ENCODE peak calls at places on chromosomes 5 and 9, in eight cellular contexts. I is CD8-positive, alpha-beta memory T cell; E is keratinocyte; L is heart right ventricle; B is PC-3; V is HepG2; U is heart left ventricle; J is psoas muscle. X is an unnamed sample. For H3K4me1, the result is how much of the 10 kb centered on the place peaks cover.

GRCh38 chr5:103461223-103461622 is 101.4 kb downstream of the NUDT12 start:
- DNase-seq in L (no peak), J (no peak), V (no peak), E (no peak), B (peak), U (no peak), I (no peak), X (peak)

GRCh38 chr5:160438316-160439204 is 16.9 kb downstream of the PTTG1 start:
- DNase-seq in B (peak), E (no peak), I (peak), J (no peak), U (peak), L (no peak), V (peak), X (peak)

GRCh38 chr9:123058834-123059233 is 25.4 kb downstream of the GPR21 start:
- DNase-seq in I (no peak), J (no peak), L (no peak), B (peak), E (no peak), V (no peak), U (no peak), X (no peak)

GRCh38 chr9:126287467-126287866 is 39.2 kb upstream of the MVB12B start:
- DNase-seq in L (no peak), I (no peak), B (no peak), J (no peak), V (no peak), E (no peak), U (no peak), X (no peak)

GRCh38 chr5:143051244-143052058 is 281.3 kb downstream of the ARHGAP26 start:
- DNase-seq in V (peak), E (no peak), I (no peak), U (no peak), L (no peak), B (peak), J (no peak), X (no peak)

GRCh38 chr5:16296946-16297345 is 117.4 kb upstream of the MARCHF11 start:
- DNase-seq in B (no peak), I (no peak), E (no peak), J (no peak), U (no peak), L (no peak), V (no peak), X (no peak)

GRCh38 chr5:33309780-33310345 is 130.9 kb upstream of the TARS1 start:
- DNase-seq in I (no peak), L (no peak), B (no peak), U (no peak), J (no peak), V (no peak), E (no peak), X (no peak)

GRCh38 chr5:122077451-122078115 is 476 bp downstream of the LOX start:
- DNase-seq in U (no peak), J (peak), L (peak), B (peak), I (no peak), E (no peak), V (peak), X (no peak)

GRCh38 chr5:152177626-152178349 is 227.3 kb downstream of the NMUR2 start:
- DNase-seq in U (no peak), E (no peak), I (no peak), B (peak), J (no peak), V (no peak), L (no peak), X (no peak)

GRCh38 chr5:145681216-145681615 is 153.9 kb downstream of the PRELID2 start:
- DNase-seq in V (peak), B (no peak), J (no peak), I (no peak), L (no peak), E (no peak), U (no peak), X (no peak)

GRCh38 chr9:71783120-71783523 is 14.8 kb upstream of the CEMIP2 start:
- DNase-seq in I (peak), B (peak), E (peak), U (no peak), L (peak), V (peak), J (peak), X (no peak)

GRCh38 chr5:172848419-172848818 is 14.4 kb downstream of the ERGIC1 start:
- DNase-seq in E (no peak), L (no peak), U (no peak), V (no peak), I (no peak), B (no peak), J (no peak), X (no peak)

GRCh38 chr5:42811591-42812392 is at the start of gene SELENOP:
- DNase-seq in I (no peak), V (peak), L (no peak), J (peak), U (peak), E (no peak), B (peak), X (peak)

GRCh38 chr9:91066856-91067255 is 265.2 kb downstream of the SYK start:
- DNase-seq in I (no peak), E (no peak), U (no peak), V (no peak), J (no peak), L (no peak), B (no peak), X (no peak)

GRCh38 chr9:87816041-87816440 is 66.6 kb upstream of the SPATA31E1 start:
- DNase-seq in L (no peak), V (no peak), E (no peak), U (no peak), J (no peak), B (no peak), I (no peak), X (no peak)

GRCh38 chr9:37751186-37751585 is 2.4 kb upstream of the TRMT10B start:
- DNase-seq in U (no peak), I (no peak), V (no peak), B (no peak), J (no peak), E (no peak), L (no peak), X (no peak)

GRCh38 chr9:123795336-123795735 is 134.6 kb downstream of the DENND1A start:
- DNase-seq in I (no peak), V (no peak), L (no peak), J (no peak), U (no peak), E (no peak), B (no peak), X (no peak)

GRCh38 chr5:98679963-98680362 is 93.5 kb upstream of the RGMB start:
- DNase-seq in J (no peak), V (no peak), L (no peak), E (no peak), I (no peak), U (no peak), B (no peak), X (no peak)

GRCh38 chr9:23538060-23538387 is 288.0 kb downstream of the ELAVL2 start:
- DNase-seq in I (no peak), U (no peak), J (no peak), B (no peak), L (no peak), V (no peak), E (no peak), X (no peak)

GRCh38 chr5:157611571-157612067 is 36.0 kb upstream of the ADAM19 start:
- DNase-seq in L (no peak), J (no peak), B (no peak), E (no peak), V (no peak), I (no peak), U (no peak), X (no peak)

GRCh38 chr9:125631391-125632085 is 75.5 kb downstream of the MAPKAP1 start:
- DNase-seq in I (no peak), E (no peak), J (no peak), V (peak), B (peak), U (no peak), L (no peak), X (no peak)

GRCh38 chr5:10863763-10864383 is 102.8 kb upstream of the DAP start:
- DNase-seq in J (no peak), L (peak), E (no peak), V (peak), U (peak), B (peak), I (peak), X (peak)

GRCh38 chr9:2285411-2285810 is 270.3 kb downstream of the SMARCA2 start:
- DNase-seq in V (no peak), E (peak), B (no peak), L (no peak), I (no peak), U (no peak), J (no peak), X (no peak)
- H3K4me1 ChIP-seq in V (under half), E (under half), B (under half), L (under half), I (under half), U (under half), J (under half), X (under half)

GRCh38 chr5:135328128-135328687 is 70.8 kb downstream of the MACROH2A1 start:
- DNase-seq in L (no peak), E (no peak), U (no peak), J (no peak), V (no peak), I (no peak), B (no peak), X (no peak)

GRCh38 chr5:135324160-135324559 is 74.9 kb downstream of the MACROH2A1 start:
- DNase-seq in V (no peak), B (no peak), U (no peak), L (no peak), I (no peak), E (no peak), J (no peak), X (no peak)

GRCh38 chr5:135327429-135328127 is 71.5 kb downstream of the MACROH2A1 start:
- DNase-seq in I (no peak), L (no peak), V (no peak), B (no peak), J (no peak), U (no peak), E (no peak), X (no peak)

GRCh38 chr5:135324897-135325650 is 74.0 kb downstream of the MACROH2A1 start:
- DNase-seq in E (no peak), I (no peak), U (no peak), V (peak), J (no peak), B (peak), L (no peak), X (no peak)

DNA sequence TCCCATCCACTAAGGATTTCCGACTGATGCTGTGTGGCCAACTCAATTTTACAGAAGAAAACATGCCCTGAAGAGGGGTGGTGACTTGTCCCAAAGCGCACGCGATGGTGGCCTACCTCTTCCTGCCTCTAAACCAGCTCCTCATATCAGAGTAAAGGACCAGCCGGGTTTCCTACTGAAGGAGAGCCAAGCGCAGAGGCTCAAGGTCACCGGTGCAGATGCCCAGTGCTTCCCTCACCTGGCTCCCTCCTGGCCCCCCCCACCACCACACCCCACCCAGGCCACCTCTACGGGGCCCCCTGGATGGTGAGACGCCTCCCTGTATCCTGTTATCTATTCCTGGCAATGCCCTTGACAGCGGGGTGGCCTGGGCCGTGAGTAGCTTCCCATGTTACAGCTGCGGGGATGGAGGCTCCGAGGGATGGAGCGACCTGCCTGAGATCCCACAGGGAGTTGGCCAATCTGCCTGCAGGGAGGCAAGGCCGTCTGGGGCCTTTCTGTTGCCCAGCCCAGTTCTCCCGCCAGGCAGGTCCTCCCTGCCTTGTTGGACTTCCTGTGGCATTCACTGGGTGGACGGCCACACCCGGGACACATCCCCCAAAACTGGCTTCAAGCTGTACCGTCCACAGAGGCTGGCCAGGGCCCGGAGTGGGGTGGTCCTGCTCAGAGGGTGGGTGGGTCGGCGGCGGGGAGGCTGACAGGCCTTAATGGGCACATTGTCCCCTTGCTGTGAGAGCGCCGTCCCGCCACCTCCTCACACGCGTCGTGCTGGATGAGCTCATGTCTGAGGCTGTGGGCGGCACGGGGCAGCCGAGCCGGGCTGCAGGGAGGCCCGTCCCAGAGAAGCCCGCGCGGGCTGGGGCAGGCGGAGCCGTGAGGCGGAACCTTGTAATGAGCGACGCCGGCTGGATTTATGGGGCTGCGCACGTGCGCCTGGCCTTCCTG is 72.5 kb downstream of the MACROH2A1 start:
- DNase-seq in B (no peak), U (no peak), V (no peak), L (no peak), I (no peak), J (no peak), E (no peak), X (no peak)
- H3K4me1 ChIP-seq in B (under half), U (under half), V (half or more), L (under half), I (under half), J (under half), E (under half), X (under half)

DNA sequence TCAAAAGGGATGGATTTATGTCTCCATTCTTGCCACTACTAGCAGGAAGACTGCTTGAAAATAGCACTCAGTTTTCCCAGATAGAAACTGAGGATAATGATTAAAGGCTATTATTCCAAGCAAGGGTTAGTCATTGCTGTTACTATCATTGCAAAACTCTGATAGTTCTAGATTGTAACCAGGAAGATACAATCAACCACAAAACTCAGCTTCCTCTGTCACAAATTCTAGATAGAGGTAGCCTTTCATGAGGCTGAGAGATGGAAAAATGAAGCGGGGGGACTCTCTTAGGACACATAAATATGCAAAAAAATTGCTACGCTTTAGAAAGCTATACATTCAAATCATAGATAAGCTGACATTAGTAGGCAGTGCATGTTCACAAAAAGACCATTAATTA is 3.1 kb downstream of the ANXA1 start:
- DNase-seq in I (no peak), U (no peak), L (no peak), V (no peak), B (peak), J (no peak), E (no peak), X (no peak)
- H3K4me1 ChIP-seq in I (half or more), U (under half), L (under half), V (under half), B (under half), J (under half), E (under half), X (half or more)

GRCh38 chr5:73018892-73019291 is 63.1 kb downstream of the FCHO2 start:
- DNase-seq in B (no peak), I (no peak), J (no peak), L (no peak), E (no peak), U (no peak), V (no peak), X (no peak)
- H3K4me1 ChIP-seq in B (under half), I (under half), J (under half), L (under half), E (under half), U (under half), V (under half), X (under half)

DNA sequence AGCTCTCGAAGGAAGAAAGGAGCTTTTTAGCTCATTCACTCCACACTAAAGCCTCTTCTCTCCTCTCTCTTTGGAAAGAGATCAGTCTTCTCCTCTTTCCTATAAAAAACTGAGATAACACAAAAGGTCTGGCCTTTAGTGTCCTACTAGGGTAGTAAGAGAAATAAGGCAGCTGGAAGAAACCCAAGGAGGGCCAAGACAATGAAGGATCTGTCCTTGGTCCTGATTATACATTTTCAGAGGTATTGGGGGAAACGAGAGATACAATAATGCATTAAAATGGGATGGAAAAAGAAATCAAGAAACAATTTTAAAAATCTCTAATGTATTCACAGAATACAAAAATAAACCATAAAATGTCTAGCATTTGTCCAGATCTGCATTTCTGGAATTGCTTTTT is 184.0 kb downstream of the SLF1 start:
- DNase-seq in E (no peak), V (no peak), B (peak), U (no peak), L (no peak), I (no peak), J (no peak), X (no peak)
- H3K4me1 ChIP-seq in E (under half), V (under half), B (under half), U (under half), L (under half), I (under half), J (under half), X (under half)

GRCh38 chr9:95095619-95096355 is 221.7 kb downstream of the FANCC start:
- DNase-seq in I (no peak), E (no peak), U (no peak), L (no peak), J (no peak), B (no peak), V (no peak), X (no peak)
- H3K4me1 ChIP-seq in I (under half), E (under half), U (half or more), L (half or more), J (half or more), B (half or more), V (under half), X (under half)

GRCh38 chr9:114184071-114184470 is 28.7 kb downstream of the COL27A1 start:
- DNase-seq in I (no peak), L (no peak), J (no peak), E (no peak), U (no peak), B (peak), V (no peak), X (no peak)
- H3K4me1 ChIP-seq in I (under half), L (under half), J (under half), E (under half), U (under half), B (under half), V (under half), X (under half)

DNA sequence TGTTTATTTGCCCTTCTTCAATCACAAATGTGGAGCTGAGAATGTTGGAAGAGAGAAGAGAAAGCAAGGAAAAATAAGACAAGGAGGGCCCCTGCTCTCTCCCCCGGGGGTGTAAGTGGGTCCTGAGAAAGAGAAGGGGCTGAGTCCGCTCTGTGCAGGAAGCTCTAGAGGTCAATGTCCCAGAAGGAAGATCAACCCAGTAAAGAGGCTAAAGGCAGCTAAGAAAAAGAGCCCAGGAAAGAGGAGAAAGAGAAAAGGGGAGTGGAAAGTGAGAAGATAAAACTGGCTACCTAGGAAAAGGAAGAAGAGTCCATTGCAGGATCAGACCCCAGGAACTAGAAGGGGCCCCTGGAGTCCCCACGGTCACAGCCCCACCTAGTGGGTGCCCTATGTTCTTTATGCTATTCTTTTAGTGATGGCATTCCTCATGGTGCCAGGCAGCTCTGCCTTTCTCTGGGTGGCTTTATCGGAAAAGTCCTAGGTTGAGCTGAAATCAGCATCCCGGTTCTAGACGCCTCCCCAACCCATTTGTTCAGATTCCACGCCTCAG is 583.4 kb downstream of the ACTL7B start:
- DNase-seq in V (peak), U (peak), L (peak), I (no peak), E (no peak), B (peak), J (peak), X (peak)
- H3K4me1 ChIP-seq in V (under half), U (under half), L (under half), I (under half), E (under half), B (under half), J (under half), X (under half)

DNA sequence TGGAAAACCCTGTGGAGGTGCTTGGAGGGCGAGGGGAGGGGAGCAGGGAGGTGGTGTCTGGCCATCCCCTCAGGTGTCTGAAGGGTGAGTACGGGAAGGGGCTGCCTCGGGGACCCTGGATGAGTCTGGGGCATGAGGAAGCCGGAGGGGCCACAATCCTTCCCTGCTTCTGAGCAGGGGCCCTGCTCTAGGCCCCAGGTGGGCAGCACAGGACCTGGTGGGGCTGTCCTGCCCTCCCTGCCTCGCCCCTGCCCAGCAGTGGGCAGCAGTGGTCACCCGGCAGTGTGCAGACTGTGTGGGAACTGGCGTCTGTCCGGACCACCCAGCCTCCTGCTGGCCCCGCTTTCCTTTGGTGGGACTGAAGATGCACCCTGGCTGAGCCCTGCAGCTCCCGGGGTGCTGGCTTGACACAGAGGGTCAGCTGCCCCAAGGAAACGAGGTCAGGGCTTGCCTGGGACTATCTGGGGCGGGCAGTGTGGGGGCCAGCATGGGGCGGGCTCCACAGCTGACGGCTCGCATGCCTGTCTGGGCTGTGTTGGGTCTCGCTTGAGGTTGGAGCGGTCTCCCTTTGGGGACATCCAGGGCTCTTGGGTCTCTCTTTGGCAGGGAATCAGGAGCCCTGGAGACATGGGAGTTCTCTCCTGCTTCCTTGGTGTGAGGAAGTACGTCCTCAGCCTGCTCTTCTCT is 26.1 kb downstream of the RXRA start:
- DNase-seq in B (no peak), L (no peak), U (no peak), E (no peak), V (no peak), J (no peak), I (no peak), X (no peak)
- H3K4me1 ChIP-seq in B (under half), L (half or more), U (half or more), E (under half), V (under half), J (half or more), I (under half), X (under half)